ENCODE peak calls at places on chromosomes 3 and 15, in nine cellular contexts. U, Z, Y, T, J, V, C, D and H are unnamed samples.

GRCh38 chr3:172965256-172965655 is 175.8 kb downstream of the SPATA16 start:
- DNase-seq in U (no peak), J (no peak), V (no peak), D (peak), Z (no peak), Y (no peak), C (no peak), T (no peak), H (no peak)

GRCh38 chr3:183825380-183826161 is at the start of gene MAP6D1:
- DNase-seq in Z (peak), C (peak), J (peak), Y (peak), U (peak), D (peak), T (no peak), V (no peak), H (peak)

GRCh38 chr15:61921093-61921492 is 139.2 kb downstream of the VPS13C start:
- DNase-seq in J (no peak), Z (no peak), T (no peak), V (no peak), U (no peak), D (no peak), C (peak), Y (no peak), H (no peak)

GRCh38 chr3:179318876-179319275 is 4.0 kb upstream of the ZNF639 start:
- DNase-seq in U (no peak), D (no peak), T (no peak), C (no peak), J (no peak), V (no peak), Y (no peak), Z (no peak), H (no peak)

GRCh38 chr3:108099203-108099602 is 8.4 kb upstream of the CD47 start:
- DNase-seq in D (no peak), T (no peak), Z (no peak), U (no peak), Y (no peak), J (no peak), V (no peak), C (no peak), H (no peak)

GRCh38 chr3:103388214-103388613 is 953.4 kb downstream of the ZPLD1 start:
- DNase-seq in Z (no peak), T (no peak), C (no peak), Y (no peak), J (no peak), V (no peak), U (no peak), D (peak), H (no peak)

GRCh38 chr3:64686446-64686908 is 1.3 kb downstream of the ADAMTS9 start:
- DNase-seq in J (peak), Y (no peak), T (no peak), U (peak), C (peak), V (no peak), Z (peak), D (no peak), H (peak)

GRCh38 chr3:54193093-54193492 is 70.7 kb downstream of the CACNA2D3 start:
- DNase-seq in V (no peak), Z (no peak), J (no peak), T (no peak), C (no peak), U (no peak), D (no peak), Y (no peak), H (no peak)

GRCh38 chr15:62472616-62473299 is 307.7 kb upstream of the C2CD4B start:
- DNase-seq in J (no peak), C (peak), Z (no peak), D (no peak), Y (no peak), U (no peak), T (no peak), V (no peak), H (no peak)

GRCh38 chr3:134080761-134081160 is 51.0 kb upstream of the SLCO2A1 start:
- DNase-seq in C (no peak), Y (no peak), Z (no peak), T (no peak), V (no peak), J (no peak), U (no peak), D (no peak), H (no peak)

GRCh38 chr3:107897471-107898180 is 193.2 kb downstream of the CD47 start:
- DNase-seq in J (no peak), V (no peak), U (no peak), Z (no peak), T (no peak), D (peak), Y (no peak), C (no peak), H (no peak)

GRCh38 chr3:153574445-153574844 is 412.4 kb downstream of the RAP2B start:
- DNase-seq in Y (no peak), Z (no peak), C (no peak), D (peak), V (no peak), T (no peak), J (no peak), U (no peak), H (no peak)

GRCh38 chr15:51829360-51830278 is at the start of gene TMOD3:
- DNase-seq in U (peak), C (peak), V (peak), Y (peak), D (peak), Z (peak), J (peak), T (peak), H (peak)

GRCh38 chr3:193605876-193606275 is 12.9 kb downstream of the OPA1 start:
- DNase-seq in T (peak), V (peak), Z (peak), U (peak), C (peak), D (peak), J (peak), Y (no peak), H (peak)

GRCh38 chr3:148605551-148605950 is 92.2 kb upstream of the AGTR1 start:
- DNase-seq in T (no peak), Y (no peak), C (no peak), Z (no peak), J (no peak), D (no peak), U (no peak), V (no peak), H (no peak)

GRCh38 chr3:112633191-112633590 is 7.8 kb downstream of the CCDC80 start:
- DNase-seq in V (no peak), D (no peak), Y (no peak), Z (no peak), U (no peak), C (no peak), T (no peak), J (no peak), H (no peak)

GRCh38 chr3:150327678-150328667 is 80.1 kb upstream of the TSC22D2 start:
- DNase-seq in D (no peak), Z (no peak), J (no peak), U (no peak), C (no peak), V (no peak), T (no peak), Y (no peak), H (no peak)

GRCh38 chr3:46375814-46376213 is 5.1 kb downstream of the CCR5 start:
- DNase-seq in U (no peak), Y (no peak), V (no peak), J (no peak), D (no peak), Z (no peak), C (no peak), T (no peak), H (no peak)
- TF ChIP-seq CTCF in U (no peak), Y (no peak), V (no peak), J (no peak), D (no peak), Z (no peak), C (no peak), T (no peak), H (no peak)

DNA sequence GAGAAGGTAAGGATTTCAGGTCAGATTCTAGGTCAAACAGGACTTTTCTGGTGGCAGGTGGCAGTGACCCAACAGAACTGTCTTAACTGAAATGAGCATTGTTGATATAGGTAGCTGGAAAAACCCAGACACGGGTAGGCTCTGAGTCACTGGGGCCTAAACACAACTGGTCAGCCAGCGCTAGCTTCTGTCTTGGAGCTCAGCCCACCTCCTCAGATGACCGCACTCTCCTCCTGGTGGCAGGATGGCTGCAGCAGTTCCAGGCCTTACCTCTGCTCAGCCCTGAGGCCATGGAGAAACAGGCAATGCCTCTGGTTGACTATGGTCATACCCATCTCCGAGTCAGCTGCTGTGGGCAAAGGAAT is 61.1 kb upstream of the GATA2 start:
- DNase-seq in J (no peak), D (peak), Z (no peak), V (peak), U (peak), T (no peak), Y (no peak), C (peak), H (no peak)
- TF ChIP-seq CTCF in J (no peak), D (no peak), Z (no peak), V (no peak), U (peak), T (no peak), Y (no peak), C (no peak), H (no peak)

DNA sequence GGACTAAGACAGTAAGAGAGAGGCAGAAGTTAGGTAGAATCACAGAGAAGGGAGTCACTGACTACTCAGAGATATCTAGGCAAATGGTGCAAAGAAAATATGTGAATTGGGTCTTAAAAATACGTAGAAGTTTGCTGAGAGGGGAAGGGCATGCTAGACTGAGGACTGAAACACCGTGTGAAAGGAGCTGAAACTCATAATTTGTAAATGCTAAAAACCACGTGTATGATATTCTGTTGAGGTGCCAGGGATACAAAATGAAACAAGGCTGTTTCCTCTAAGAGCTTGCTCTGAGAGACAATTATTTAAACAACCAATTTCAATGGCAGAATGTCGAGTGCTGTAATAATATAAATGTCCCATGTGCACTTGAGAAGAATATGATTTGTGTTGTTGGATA is 47.2 kb downstream of the NCK1 start:
- DNase-seq in V (no peak), Z (no peak), T (no peak), U (no peak), C (no peak), J (no peak), D (no peak), Y (no peak), H (no peak)
- TF ChIP-seq CTCF in V (no peak), Z (no peak), T (no peak), U (no peak), C (no peak), J (no peak), D (no peak), Y (no peak), H (no peak)

DNA sequence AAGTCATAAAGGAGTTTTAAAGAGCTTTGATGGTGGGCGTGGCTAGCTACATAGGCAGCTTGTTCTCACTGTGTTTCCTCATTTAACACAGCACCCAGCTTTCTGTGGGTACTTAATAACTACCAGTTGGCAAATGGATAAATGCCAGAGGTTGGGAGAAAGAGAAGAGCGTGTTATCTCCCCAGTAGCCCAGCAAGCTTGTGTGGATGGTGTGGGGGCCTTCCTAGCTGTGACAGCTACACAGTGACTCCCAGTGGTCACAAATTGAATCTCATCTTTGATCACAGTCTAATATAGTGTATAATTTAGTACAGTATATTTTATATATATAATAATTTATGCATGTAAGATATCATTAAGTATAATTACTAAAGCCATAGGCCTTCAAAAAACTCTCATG is 984.1 kb downstream of the EPHA3 start:
- DNase-seq in Z (no peak), D (peak), T (no peak), J (peak), U (peak), Y (no peak), C (peak), V (no peak), H (peak)
- TF ChIP-seq CTCF in Z (peak), D (peak), T (no peak), J (peak), U (peak), Y (no peak), C (peak), V (peak), H (peak)

DNA sequence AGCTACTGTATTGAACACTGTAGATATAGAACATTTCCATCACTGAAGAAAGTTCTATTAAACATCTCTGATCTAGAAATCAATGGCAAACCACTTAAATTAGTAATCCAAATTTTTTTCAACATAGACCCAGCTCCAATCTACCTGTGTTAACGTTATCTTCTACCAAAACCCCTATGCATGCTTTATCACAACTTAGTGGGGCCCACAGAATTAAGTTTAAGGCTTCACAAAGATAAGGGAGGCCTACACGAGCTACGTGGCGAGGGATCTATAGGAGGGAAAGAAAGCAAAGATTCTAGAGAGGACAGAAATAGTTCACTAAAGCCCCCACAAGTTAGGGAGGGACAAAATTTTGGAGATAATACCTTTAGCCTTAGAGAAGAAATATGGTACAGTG is 116.1 kb downstream of the TFDP2 start:
- DNase-seq in Z (no peak), J (no peak), V (no peak), Y (no peak), C (no peak), T (no peak), D (no peak), U (no peak), H (no peak)
- TF ChIP-seq CTCF in Z (no peak), J (no peak), V (no peak), Y (no peak), C (no peak), T (no peak), D (no peak), U (no peak), H (no peak)

GRCh38 chr15:88014492-88014891 is 242.0 kb downstream of the NTRK3 start:
- DNase-seq in U (no peak), V (no peak), Y (no peak), D (no peak), Z (no peak), J (no peak), T (no peak), C (no peak), H (no peak)
- TF ChIP-seq CTCF in U (no peak), V (no peak), Y (no peak), D (no peak), Z (no peak), J (no peak), T (no peak), C (no peak), H (no peak)

GRCh38 chr15:44545934-44546802 is 9.2 kb downstream of the EIF3J start:
- DNase-seq in Y (no peak), Z (no peak), T (no peak), C (peak), J (no peak), V (no peak), D (peak), U (peak), H (no peak)
- TF ChIP-seq CTCF in Y (no peak), Z (peak), T (peak), C (peak), J (no peak), V (no peak), D (peak), U (peak), H (peak)

GRCh38 chr15:55742498-55742926 is 440 bp downstream of the PRTG start:
- DNase-seq in D (peak), C (peak), Y (peak), Z (peak), T (no peak), U (peak), V (peak), J (no peak), H (no peak)
- TF ChIP-seq CTCF in D (no peak), C (no peak), Y (no peak), Z (no peak), T (no peak), U (no peak), V (no peak), J (no peak), H (no peak)